ENCODE peak calls at places on chromosomes 12 and 14, in ten cellular contexts. E is mesothelial cell of epicardium; P is AG04450; B is neural crest cell; U is omental fat pad; K is CD8-positive, alpha-beta T cell; G is esophagus squamous epithelium; A is AG10803; Q is B cell; W is tibial artery. N is an unnamed sample.

GRCh38 chr14:58788655-58789054 is 150.9 kb downstream of the DACT1 start:
- DNase-seq in G (no peak), E (no peak), Q (no peak), B (no peak), A (no peak), P (no peak), W (no peak), U (no peak), K (no peak), N (no peak)

GRCh38 chr12:93773122-93773871 is 96.1 kb downstream of the CRADD start:
- DNase-seq in G (no peak), Q (no peak), U (no peak), B (no peak), E (no peak), K (no peak), P (no peak), W (no peak), A (peak), N (no peak)

GRCh38 chr14:68458840-68459469 is 333.9 kb downstream of the ZFP36L1 start:
- DNase-seq in P (no peak), B (no peak), Q (no peak), E (no peak), W (peak), G (no peak), A (peak), U (no peak), K (no peak), N (no peak)

GRCh38 chr12:14771651-14772137 is 31.6 kb downstream of the WBP11 start:
- DNase-seq in K (peak), U (no peak), Q (no peak), A (no peak), G (no peak), P (no peak), W (no peak), B (no peak), E (no peak), N (no peak)

GRCh38 chr14:89701079-89702043 is 253.2 kb downstream of the EFCAB11 start:
- DNase-seq in P (peak), B (peak), U (peak), A (peak), K (peak), Q (peak), G (peak), W (peak), E (peak), N (no peak)

GRCh38 chr12:46303039-46303666 is 34.3 kb upstream of the SLC38A1 start:
- DNase-seq in A (peak), W (no peak), U (no peak), Q (peak), K (peak), P (no peak), E (no peak), G (no peak), B (no peak), N (no peak)

GRCh38 chr12:51047655-51048540 is at the start of gene LETMD1:
- DNase-seq in Q (peak), E (peak), W (peak), U (peak), G (peak), K (peak), A (peak), B (peak), P (peak), N (peak)

GRCh38 chr14:103057028-103057371 is 349 bp downstream of the CDC42BPB start:
- DNase-seq in K (no peak), E (peak), A (peak), B (peak), Q (peak), P (no peak), U (no peak), G (no peak), W (peak), N (no peak)

GRCh38 chr12:25592725-25593495 is 39.8 kb upstream of the LMNTD1 start:
- DNase-seq in G (no peak), Q (no peak), P (no peak), W (no peak), K (no peak), E (no peak), A (no peak), B (no peak), U (no peak), N (no peak)

GRCh38 chr12:92382383-92382878 is 236.8 kb upstream of the BTG1 start:
- DNase-seq in P (no peak), A (no peak), G (no peak), Q (no peak), U (no peak), K (no peak), B (no peak), W (no peak), E (no peak), N (no peak)

GRCh38 chr12:121925361-121925725 is 7.0 kb downstream of the CFAP251 start:
- DNase-seq in P (no peak), E (no peak), W (no peak), B (no peak), K (no peak), G (no peak), A (peak), U (no peak), Q (no peak), N (no peak)

GRCh38 chr12:63826002-63826585 is 18.4 kb upstream of the SRGAP1 start:
- DNase-seq in G (no peak), B (no peak), P (peak), U (no peak), E (no peak), Q (peak), K (no peak), W (no peak), A (peak), N (no peak)

GRCh38 chr12:109743076-109743910 is 29.7 kb downstream of the FAM222A start:
- DNase-seq in A (no peak), K (no peak), G (no peak), B (no peak), Q (no peak), W (peak), P (no peak), U (no peak), E (no peak), N (no peak)

GRCh38 chr14:56491299-56492285 is 88.0 kb upstream of the TMEM260 start:
- DNase-seq in W (no peak), A (peak), B (peak), G (no peak), Q (peak), U (no peak), P (peak), E (peak), K (no peak), N (no peak)

GRCh38 chr14:58732387-58732786 is 94.6 kb downstream of the DACT1 start:
- DNase-seq in U (no peak), A (no peak), Q (no peak), E (no peak), G (no peak), K (no peak), B (no peak), W (no peak), P (no peak), N (no peak)

GRCh38 chr14:104698688-104699425 is 9.4 kb downstream of the INF2 start:
- DNase-seq in U (no peak), K (no peak), W (peak), G (no peak), A (no peak), P (no peak), B (no peak), Q (no peak), E (no peak), N (no peak)

GRCh38 chr12:47190271-47190750 is 110.6 kb upstream of the AMIGO2 start:
- DNase-seq in E (no peak), A (peak), P (peak), G (no peak), Q (no peak), W (no peak), U (no peak), K (no peak), B (no peak), N (no peak)

GRCh38 chr12:85575115-85576096 is 260.8 kb downstream of the RASSF9 start:
- DNase-seq in A (peak), W (no peak), G (no peak), U (peak), B (peak), Q (peak), K (no peak), P (peak), E (peak), N (no peak)

GRCh38 chr12:122420471-122421262 is 1.8 kb downstream of the CLIP1 start:
- DNase-seq in G (no peak), W (no peak), U (no peak), K (no peak), P (no peak), Q (no peak), A (no peak), E (no peak), B (no peak), N (no peak)

GRCh38 chr12:108996320-108996719 is 24.5 kb downstream of the SVOP start:
- DNase-seq in B (no peak), Q (no peak), P (no peak), G (no peak), E (no peak), K (no peak), A (no peak), U (no peak), W (no peak), N (no peak)

GRCh38 chr12:54201001-54201794 is 12.4 kb upstream of the SMUG1 start:
- DNase-seq in U (no peak), W (peak), B (peak), K (peak), A (peak), P (peak), G (no peak), E (peak), Q (peak), N (no peak)

GRCh38 chr12:50825372-50825838 is 17.3 kb upstream of the TMPRSS12 start:
- DNase-seq in W (no peak), G (no peak), U (no peak), A (peak), B (no peak), K (no peak), Q (peak), E (no peak), P (peak), N (no peak)

GRCh38 chr12:121214171-121214777 is 4.3 kb downstream of the P2RX4 start:
- DNase-seq in B (no peak), A (peak), G (no peak), K (no peak), E (no peak), U (no peak), P (no peak), W (no peak), Q (no peak), N (no peak)

GRCh38 chr14:72547999-72548398 is 345.9 kb downstream of the DPF3 start:
- DNase-seq in G (no peak), E (no peak), W (no peak), K (no peak), P (no peak), A (no peak), Q (no peak), U (no peak), B (no peak), N (no peak)

GRCh38 chr12:97308576-97309198 is 153.9 kb upstream of the RMST start:
- DNase-seq in B (peak), E (no peak), Q (peak), A (peak), K (no peak), U (no peak), G (no peak), W (no peak), P (peak), N (no peak)

GRCh38 chr14:89507521-89507920 is 90.5 kb upstream of the FOXN3 start:
- DNase-seq in E (no peak), K (no peak), U (no peak), B (no peak), Q (no peak), W (no peak), A (peak), P (no peak), G (no peak), N (no peak)

GRCh38 chr14:102508774-102509743 is 517 bp downstream of the ANKRD9 start:
- DNase-seq in K (no peak), U (peak), Q (peak), G (no peak), B (no peak), E (no peak), A (peak), W (peak), P (no peak), N (no peak)

GRCh38 chr14:71620401-71620800 is 311.8 kb upstream of the RGS6 start:
- DNase-seq in B (no peak), Q (no peak), K (no peak), P (no peak), A (peak), W (no peak), G (no peak), U (no peak), E (no peak), N (no peak)

DNA sequence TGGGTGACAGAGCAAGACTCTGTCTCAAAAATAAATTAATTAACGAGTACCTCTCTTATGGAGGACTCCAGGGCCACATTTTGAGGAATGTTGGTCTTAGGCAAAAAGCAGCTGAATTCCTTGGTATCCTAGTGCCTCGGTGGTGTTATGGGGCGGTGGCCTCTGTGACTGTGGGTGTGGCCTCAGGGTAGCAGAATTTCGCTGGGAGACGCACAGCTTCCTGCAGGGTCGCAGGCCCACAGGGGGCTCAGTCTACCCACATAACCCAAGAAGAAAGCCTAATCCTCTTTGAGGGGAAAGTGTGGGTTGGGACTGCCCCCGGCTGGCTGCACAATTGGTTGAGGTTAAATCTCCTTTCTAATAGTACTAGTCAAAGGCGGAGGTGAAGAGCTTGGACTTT is 11.2 kb upstream of the SERPINA4 start:
- DNase-seq in W (no peak), Q (no peak), A (no peak), E (peak), U (no peak), G (no peak), K (no peak), B (no peak), P (no peak), N (peak)
- TF ChIP-seq CTCF in W (no peak), Q (no peak), A (no peak), E (no peak), U (no peak), G (no peak), K (no peak), B (no peak), P (no peak), N (no peak)

GRCh38 chr14:22973217-22974032 is 8.9 kb downstream of the AJUBA start:
- DNase-seq in B (peak), K (peak), G (no peak), U (no peak), A (peak), E (no peak), W (no peak), P (no peak), Q (peak), N (no peak)
- TF ChIP-seq CTCF in B (peak), K (peak), G (peak), U (peak), A (peak), E (peak), W (peak), P (peak), Q (peak), N (peak)

GRCh38 chr12:101768781-101769180 is 29.5 kb upstream of the SYCP3 start:
- DNase-seq in W (no peak), E (no peak), Q (no peak), U (no peak), K (no peak), A (no peak), G (no peak), B (no peak), P (no peak), N (no peak)

GRCh38 chr12:101764393-101764792 is 25.1 kb upstream of the SYCP3 start:
- DNase-seq in K (no peak), B (no peak), W (no peak), P (no peak), G (no peak), Q (no peak), A (no peak), E (no peak), U (no peak), N (no peak)

GRCh38 chr12:101769865-101770264 is 30.6 kb upstream of the SYCP3 start:
- DNase-seq in Q (no peak), E (no peak), B (no peak), K (no peak), G (no peak), W (no peak), U (no peak), P (no peak), A (no peak), N (no peak)

GRCh38 chr12:101763246-101763931 is 24.1 kb upstream of the SYCP3 start:
- DNase-seq in W (no peak), P (no peak), G (no peak), U (no peak), A (no peak), Q (no peak), B (no peak), E (no peak), K (no peak), N (no peak)

GRCh38 chr12:101767537-101767936 is 28.3 kb upstream of the SYCP3 start:
- DNase-seq in A (no peak), W (no peak), B (no peak), G (no peak), Q (no peak), E (no peak), P (no peak), U (no peak), K (no peak), N (peak)
- TF ChIP-seq CTCF in A (no peak), W (no peak), B (no peak), G (no peak), Q (no peak), E (no peak), P (no peak), U (no peak), K (no peak), N (no peak)

DNA sequence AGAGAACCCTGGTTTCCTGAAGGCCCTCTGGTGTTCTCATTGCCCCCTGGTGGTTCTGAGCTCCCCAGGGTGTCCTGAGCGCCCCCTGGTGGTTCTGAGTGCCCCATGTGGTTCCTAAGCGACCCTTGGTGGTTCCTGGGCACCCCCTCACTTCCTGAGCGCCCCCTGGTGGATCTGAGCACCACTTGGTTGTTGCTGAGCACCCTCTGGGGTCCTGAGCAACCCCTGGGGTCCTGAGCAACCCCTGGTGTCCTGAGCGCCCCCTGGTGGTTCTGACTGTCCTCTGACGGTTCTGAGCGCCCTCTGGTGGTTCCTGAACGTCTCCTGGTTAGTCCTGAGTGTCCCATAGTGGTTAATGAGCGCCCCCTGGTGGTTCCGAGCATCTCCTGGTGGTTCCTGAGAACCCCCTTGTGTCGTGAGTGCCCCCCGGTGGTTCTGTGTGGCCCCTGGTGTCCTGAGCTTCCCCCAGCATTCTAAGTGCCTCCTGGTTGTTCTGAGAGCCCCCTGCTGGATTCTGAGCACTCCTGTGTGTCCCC is 568.3 kb downstream of the TMEM121 start:
- DNase-seq in B (no peak), Q (peak), A (no peak), P (no peak), E (no peak), G (no peak), U (no peak), K (no peak), W (no peak), N (no peak)
- TF ChIP-seq CTCF in B (peak), Q (peak), A (no peak), P (no peak), E (no peak), G (no peak), U (no peak), K (no peak), W (no peak), N (no peak)

GRCh38 chr14:99213101-99213500 is 58.9 kb downstream of the BCL11B start:
- DNase-seq in G (no peak), W (no peak), A (no peak), K (no peak), E (no peak), B (no peak), Q (no peak), P (no peak), U (no peak), N (no peak)
- TF ChIP-seq CTCF in G (no peak), W (no peak), A (no peak), K (no peak), E (no peak), B (no peak), Q (no peak), P (no peak), U (no peak), N (no peak)

GRCh38 chr12:67222302-67222701 is 46.9 kb upstream of the CAND1 start:
- DNase-seq in G (no peak), B (no peak), P (no peak), A (peak), Q (no peak), W (no peak), E (no peak), U (no peak), K (no peak), N (no peak)

GRCh38 chr12:67223225-67223624 is 45.9 kb upstream of the CAND1 start:
- DNase-seq in P (no peak), A (no peak), G (no peak), U (no peak), W (no peak), K (no peak), Q (peak), B (no peak), E (no peak), N (no peak)

GRCh38 chr12:67217647-67218046 is 51.5 kb upstream of the CAND1 start:
- DNase-seq in P (no peak), Q (no peak), U (no peak), W (no peak), G (no peak), K (no peak), B (no peak), A (no peak), E (no peak), N (no peak)

GRCh38 chr12:67220065-67220464 is 49.1 kb upstream of the CAND1 start:
- DNase-seq in K (no peak), G (no peak), Q (no peak), U (no peak), E (no peak), B (no peak), W (no peak), P (no peak), A (no peak), N (no peak)
- TF ChIP-seq CTCF in K (no peak), G (peak), Q (no peak), U (no peak), E (no peak), B (no peak), W (no peak), P (no peak), A (peak), N (no peak)

N was measured in vagina.